ENCODE peak calls at places on chromosomes 5 and 9, in five cellular contexts. N is GM13977; M is A549; Q is CD4-positive, alpha-beta T cell; O is HL-60. D is an unnamed sample.

GRCh38 chr5:6510132-6510531 is 61.5 kb downstream of the UBE2QL1 start:
- DNase-seq in N (no peak), Q (no peak), M (no peak), O (no peak), D (no peak)

GRCh38 chr5:146520731-146521130 is 4.7 kb upstream of the GPR151 start:
- DNase-seq in O (no peak), M (no peak), Q (no peak), N (no peak), D (no peak)

GRCh38 chr9:104094534-104095020 is 468 bp downstream of the SMC2 start:
- DNase-seq in N (no peak), M (peak), Q (no peak), O (no peak), D (no peak)

GRCh38 chr5:178273665-178274541 is 41.3 kb upstream of the PHYKPL start:
- DNase-seq in Q (no peak), O (no peak), N (no peak), M (no peak), D (no peak)

GRCh38 chr5:73188764-73189521 is 15.9 kb downstream of the TMEM174 start:
- DNase-seq in O (no peak), M (no peak), N (no peak), Q (no peak), D (no peak)

GRCh38 chr5:150593593-150593992 is 46.9 kb upstream of the SYNPO start:
- DNase-seq in M (no peak), Q (no peak), N (no peak), O (no peak), D (no peak)

GRCh38 chr9:131666779-131667178 is 73.1 kb downstream of the RAPGEF1 start:
- DNase-seq in N (no peak), M (no peak), O (no peak), Q (peak), D (peak)

GRCh38 chr5:1793301-1793740 is 6.3 kb downstream of the MRPL36 start:
- DNase-seq in Q (no peak), M (no peak), O (no peak), N (no peak), D (no peak)

GRCh38 chr5:51388488-51389325 is 5.5 kb downstream of the ISL1 start:
- DNase-seq in O (no peak), M (no peak), N (no peak), Q (no peak), D (no peak)

GRCh38 chr5:145637396-145637795 is 197.7 kb downstream of the PRELID2 start:
- DNase-seq in Q (no peak), N (no peak), O (no peak), M (no peak), D (no peak)

GRCh38 chr9:121288874-121289553 is 21.1 kb downstream of the GSN start:
- DNase-seq in N (no peak), O (peak), M (no peak), Q (no peak), D (no peak)

GRCh38 chr9:14314929-14315753 is 1.2 kb upstream of the NFIB start:
- DNase-seq in Q (no peak), N (peak), M (peak), O (no peak), D (no peak)
- TF ChIP-seq CTCF in Q (no peak), N (no peak), M (no peak), O (no peak), D (no peak)

GRCh38 chr9:91768977-91769916 is 180.8 kb downstream of the ROR2 start:
- DNase-seq in O (no peak), Q (no peak), N (no peak), M (no peak), D (no peak)

GRCh38 chr9:91773166-91773565 is 176.9 kb downstream of the ROR2 start:
- DNase-seq in O (no peak), M (no peak), Q (no peak), N (no peak), D (no peak)

GRCh38 chr9:91771864-91772263 is 178.2 kb downstream of the ROR2 start:
- DNase-seq in N (no peak), O (no peak), M (no peak), Q (no peak), D (no peak)

GRCh38 chr9:91770229-91770628 is 179.8 kb downstream of the ROR2 start:
- DNase-seq in O (no peak), M (no peak), Q (no peak), N (no peak), D (no peak)

GRCh38 chr9:91771027-91771426 is 179.0 kb downstream of the ROR2 start:
- DNase-seq in M (no peak), N (no peak), O (no peak), Q (no peak), D (no peak)
- TF ChIP-seq CTCF in M (no peak), N (no peak), O (no peak), Q (no peak), D (no peak)

GRCh38 chr9:112971415-112971814 is 40.6 kb downstream of the ZNF883 start:
- DNase-seq in N (no peak), M (no peak), O (peak), Q (no peak), D (no peak)
- TF ChIP-seq CTCF in N (peak), M (no peak), O (peak), Q (no peak), D (no peak)

DNA sequence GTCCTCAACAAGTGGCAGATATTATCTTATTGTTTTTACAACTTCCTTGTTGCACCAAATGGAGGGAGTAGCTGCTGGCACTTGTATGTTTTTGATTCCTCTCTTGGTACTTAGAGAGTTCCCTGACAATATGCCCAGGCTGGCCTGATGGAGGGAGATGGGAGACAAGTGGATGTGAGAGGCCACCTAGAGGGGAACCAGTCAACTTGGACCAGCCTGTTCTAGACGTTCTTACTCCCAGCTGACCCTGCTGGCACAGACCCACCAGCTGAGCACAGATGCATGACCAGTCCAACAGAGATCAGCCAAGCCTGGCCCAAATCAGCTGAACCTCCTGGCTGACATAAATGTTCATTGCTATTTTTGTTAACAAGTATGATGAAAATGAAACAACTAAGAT is 60.9 kb upstream of the GDNF start:
- DNase-seq in Q (no peak), N (no peak), M (no peak), O (no peak), D (no peak)
- TF ChIP-seq CTCF in Q (no peak), N (no peak), M (no peak), O (no peak), D (no peak)

GRCh38 chr5:141022384-141022783 is 28.8 kb upstream of the PCDHB1 start:
- DNase-seq in M (no peak), Q (no peak), O (no peak), N (no peak), D (no peak)

GRCh38 chr5:141017943-141018342 is 33.2 kb upstream of the PCDHB1 start:
- DNase-seq in N (no peak), M (no peak), Q (no peak), O (no peak), D (no peak)
- TF ChIP-seq CTCF in N (no peak), M (no peak), Q (no peak), O (no peak), D (no peak)

DNA sequence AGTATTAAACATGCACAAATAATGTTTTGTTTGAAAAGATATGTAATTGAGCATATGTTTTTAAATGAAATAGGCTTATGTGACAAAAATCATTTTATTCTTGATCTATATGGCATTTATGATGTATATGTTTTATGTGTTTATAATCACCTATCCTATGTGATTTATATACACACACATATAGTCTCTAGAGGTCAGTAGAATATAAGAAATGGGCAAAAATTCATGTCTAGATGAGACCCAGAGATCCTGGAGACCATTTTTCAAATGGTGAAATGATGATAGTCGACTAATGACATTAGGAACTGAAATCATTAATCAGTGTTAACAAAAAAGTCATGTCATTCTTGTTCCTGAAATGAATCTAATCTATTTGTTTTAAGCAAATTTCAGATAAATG is 709.2 kb upstream of the WWC1 start:
- DNase-seq in O (no peak), M (peak), Q (no peak), N (no peak), D (no peak)
- TF ChIP-seq CTCF in O (no peak), M (peak), Q (no peak), N (no peak), D (no peak)

DNA sequence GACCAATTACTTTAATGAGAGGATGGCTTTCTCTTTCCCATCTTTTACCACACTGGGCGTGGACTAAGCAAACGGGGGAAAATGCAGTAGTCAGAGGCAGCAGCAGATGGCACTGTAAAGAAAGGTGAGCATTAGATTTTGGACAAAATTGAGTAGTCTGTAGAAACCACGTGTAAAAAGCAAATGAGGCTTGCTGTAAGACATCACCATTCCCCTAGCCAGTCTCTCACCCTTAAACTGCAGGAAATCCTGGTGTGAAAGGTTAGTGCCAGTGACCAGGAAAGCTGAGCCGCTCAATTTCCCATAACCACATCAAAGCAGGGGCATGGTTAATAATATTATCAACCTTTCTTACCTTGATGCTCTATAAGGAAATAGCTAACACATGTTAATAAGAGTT is 31.8 kb downstream of the SPATA31C2 start:
- DNase-seq in O (no peak), M (no peak), N (no peak), Q (no peak), D (no peak)
- TF ChIP-seq CTCF in O (peak), M (peak), N (peak), Q (no peak), D (no peak)

DNA sequence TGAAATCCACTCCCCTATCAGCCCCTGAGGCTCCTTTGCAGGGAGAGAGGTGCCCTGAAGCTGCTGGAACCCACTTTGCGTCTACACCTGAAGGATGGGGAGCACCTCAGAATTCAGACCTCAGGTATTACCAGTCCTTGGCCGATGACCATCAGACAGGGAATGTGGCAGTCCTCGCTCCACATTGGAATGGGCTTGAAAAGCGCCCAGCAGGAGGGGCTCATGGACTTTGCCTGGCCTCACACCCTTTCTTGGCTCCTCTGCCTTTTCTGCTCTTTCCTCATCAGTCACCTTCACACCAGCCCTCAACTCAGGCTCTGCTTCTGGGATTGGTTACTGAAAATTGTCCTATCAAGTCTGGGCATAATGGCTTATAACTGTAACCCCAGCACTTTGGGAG is 83.9 kb downstream of the BARX1 start:
- DNase-seq in M (no peak), O (no peak), N (no peak), Q (no peak), D (no peak)
- TF ChIP-seq CTCF in M (no peak), O (no peak), N (no peak), Q (no peak), D (no peak)